ENCODE peak calls at places on chromosomes 2 and 18, in five cellular contexts. G, Q, H, B and O are unnamed samples. For H3K27me3, the result is how much of the 10 kb centered on the place peaks cover.

GRCh38 chr2:104853926-104854506 is at the start of gene POU3F3:
- DNase-seq in G (peak), Q (no peak), H (peak), B (peak), O (peak)

GRCh38 chr2:85867556-85868292 is 21.1 kb downstream of the ST3GAL5 start:
- DNase-seq in G (no peak), Q (no peak), H (no peak), B (no peak), O (no peak)

GRCh38 chr2:79716266-79716665 is 203.4 kb downstream of the CTNNA2 start:
- DNase-seq in G (no peak), Q (no peak), H (no peak), B (no peak), O (no peak)

GRCh38 chr2:145680276-145680675 is 1160.4 kb upstream of the ZEB2 start:
- DNase-seq in G (no peak), Q (no peak), H (no peak), B (no peak), O (no peak)

GRCh38 chr18:56127322-56128099 is 510.9 kb downstream of the TXNL1 start:
- DNase-seq in G (no peak), Q (no peak), H (no peak), B (no peak), O (no peak)

GRCh38 chr2:205568620-205569019 is 113.7 kb upstream of the NRP2 start:
- DNase-seq in G (no peak), Q (no peak), H (no peak), B (no peak), O (no peak)

GRCh38 chr2:112662702-112663101 is 17.0 kb downstream of the SLC20A1 start:
- DNase-seq in G (no peak), Q (no peak), H (peak), B (no peak), O (no peak)

GRCh38 chr2:224971214-224971613 is 71.1 kb downstream of the DOCK10 start:
- DNase-seq in G (no peak), Q (peak), H (peak), B (no peak), O (no peak)

GRCh38 chr2:170813611-170814550 is 2.8 kb upstream of the GAD1 start:
- DNase-seq in G (no peak), Q (no peak), H (peak), B (peak), O (peak)

GRCh38 chr18:48938827-48939367 is 11.9 kb downstream of the SMAD7 start:
- DNase-seq in G (no peak), Q (no peak), H (no peak), B (no peak), O (no peak)

GRCh38 chr18:48941672-48942071 is 9.1 kb downstream of the SMAD7 start:
- DNase-seq in G (no peak), Q (no peak), H (no peak), B (no peak), O (no peak)

GRCh38 chr18:48940854-48941531 is 9.8 kb downstream of the SMAD7 start:
- DNase-seq in G (no peak), Q (no peak), H (no peak), B (peak), O (no peak)

GRCh38 chr18:48937869-48938750 is 12.7 kb downstream of the SMAD7 start:
- DNase-seq in G (no peak), Q (no peak), H (no peak), B (no peak), O (no peak)

GRCh38 chr18:48939368-48940097 is 11.2 kb downstream of the SMAD7 start:
- DNase-seq in G (no peak), Q (no peak), H (no peak), B (no peak), O (no peak)
- H3K4me3 ChIP-seq in G (no peak), Q (no peak), H (no peak), B (no peak), O (no peak)

GRCh38 chr2:148875387-148876051 is 492 bp downstream of the KIF5C start:
- DNase-seq in G (no peak), Q (no peak), H (no peak), B (no peak), O (peak)
- H3K27me3 ChIP-seq in G (under half), Q (under half), H (under half), B (under half), O (under half)

GRCh38 chr18:48135436-48135966 is 205.0 kb upstream of the SMAD2 start:
- DNase-seq in G (no peak), Q (no peak), H (no peak), B (no peak), O (no peak)
- H3K4me3 ChIP-seq in G (peak), Q (no peak), H (peak), B (no peak), O (peak)

DNA sequence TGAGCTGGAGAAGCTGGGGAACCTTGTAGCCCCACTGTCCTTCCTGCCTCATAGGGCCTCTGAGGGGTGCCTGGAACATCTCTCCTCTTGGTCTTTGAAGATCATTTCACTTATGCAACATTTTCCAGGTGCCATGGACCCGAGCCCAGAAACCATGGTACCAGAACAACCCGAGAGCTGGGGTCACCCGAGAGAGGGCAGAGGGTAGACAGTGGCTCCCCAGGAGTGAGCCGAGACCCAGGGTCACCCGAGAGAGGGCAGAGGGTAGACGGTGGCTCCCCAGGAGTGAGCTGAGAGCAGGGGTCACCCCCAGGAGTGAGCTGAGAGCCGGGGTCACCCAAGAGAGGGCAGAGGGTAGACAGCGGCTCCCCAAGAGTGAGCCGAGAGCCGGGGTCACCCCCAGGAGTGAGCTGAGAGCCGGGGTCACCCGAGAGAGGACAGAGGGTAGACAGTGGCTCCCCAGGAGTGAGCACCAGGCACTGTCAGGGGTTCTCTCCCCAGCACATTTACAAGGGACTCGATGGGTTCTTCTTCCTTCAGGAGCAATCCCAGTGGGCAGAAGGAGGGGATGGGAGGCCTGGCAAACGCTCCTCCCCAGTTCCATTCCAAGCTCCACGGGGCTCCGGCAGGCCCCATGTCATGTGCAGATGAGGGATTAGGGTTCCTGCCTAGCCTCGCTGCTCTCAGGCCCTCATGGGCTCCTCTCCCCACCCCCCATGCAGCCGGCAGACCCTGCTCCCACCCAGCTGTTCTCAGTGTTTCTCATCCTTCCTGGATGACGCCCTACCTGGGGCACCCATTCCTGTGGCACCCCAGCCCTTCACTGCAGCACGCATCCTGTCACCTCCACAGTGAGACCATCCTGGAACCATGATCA is 163.5 kb downstream of the RTP5 start:
- DNase-seq in G (no peak), Q (no peak), H (no peak), B (no peak), O (no peak)
- H3K27me3 ChIP-seq in G (under half), Q (under half), H (under half), B (under half), O (under half)

GRCh38 chr2:102618452-102619413 is 620 bp upstream of the SLC9A2 start:
- DNase-seq in G (peak), Q (peak), H (peak), B (no peak), O (no peak)
- H3K4me3 ChIP-seq in G (peak), Q (peak), H (peak), B (no peak), O (peak)

GRCh38 chr2:1551905-1552304 is 138.6 kb downstream of the TPO start:
- DNase-seq in G (no peak), Q (no peak), H (no peak), B (no peak), O (no peak)

GRCh38 chr2:1553671-1554295 is 140.5 kb downstream of the TPO start:
- DNase-seq in G (no peak), Q (peak), H (peak), B (no peak), O (no peak)

GRCh38 chr2:1550658-1551316 is 137.5 kb downstream of the TPO start:
- DNase-seq in G (peak), Q (peak), H (peak), B (peak), O (peak)

GRCh38 chr2:1550076-1550475 is 136.8 kb downstream of the TPO start:
- DNase-seq in G (peak), Q (no peak), H (peak), B (no peak), O (no peak)

DNA sequence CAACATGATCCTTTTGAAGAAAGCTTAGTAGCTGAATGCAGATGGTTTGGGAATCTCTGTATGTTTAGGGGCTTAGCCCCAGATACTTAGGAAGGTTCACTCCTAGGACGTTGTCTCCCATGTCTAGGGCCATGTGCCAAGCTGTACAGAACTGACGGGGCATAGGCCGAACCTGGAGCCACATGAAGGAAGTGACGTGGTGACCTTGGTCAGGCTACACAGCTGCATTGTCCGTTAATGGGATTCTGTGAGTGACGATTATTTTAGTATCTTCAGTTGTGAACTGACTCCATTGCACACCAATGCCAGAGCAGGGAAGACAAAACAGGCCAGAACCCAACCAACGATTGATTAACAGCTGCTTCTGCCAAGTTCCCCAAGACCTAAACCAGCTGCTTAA is 139.3 kb downstream of the TPO start:
- DNase-seq in G (no peak), Q (no peak), H (no peak), B (no peak), O (no peak)
- H3K27me3 ChIP-seq in G (under half), Q (under half), H (under half), B (under half), O (under half)

GRCh38 chr2:187576906-187577305 is 22.7 kb upstream of the TFPI start:
- DNase-seq in G (no peak), Q (no peak), H (no peak), B (no peak), O (no peak)

GRCh38 chr2:187575081-187576067 is 21.1 kb upstream of the TFPI start:
- DNase-seq in G (no peak), Q (no peak), H (no peak), B (no peak), O (no peak)

GRCh38 chr2:187577310-187577709 is 23.1 kb upstream of the TFPI start:
- DNase-seq in G (no peak), Q (peak), H (peak), B (no peak), O (no peak)

GRCh38 chr2:187581125-187581896 is 27.1 kb upstream of the TFPI start:
- DNase-seq in G (no peak), Q (peak), H (peak), B (peak), O (peak)

DNA sequence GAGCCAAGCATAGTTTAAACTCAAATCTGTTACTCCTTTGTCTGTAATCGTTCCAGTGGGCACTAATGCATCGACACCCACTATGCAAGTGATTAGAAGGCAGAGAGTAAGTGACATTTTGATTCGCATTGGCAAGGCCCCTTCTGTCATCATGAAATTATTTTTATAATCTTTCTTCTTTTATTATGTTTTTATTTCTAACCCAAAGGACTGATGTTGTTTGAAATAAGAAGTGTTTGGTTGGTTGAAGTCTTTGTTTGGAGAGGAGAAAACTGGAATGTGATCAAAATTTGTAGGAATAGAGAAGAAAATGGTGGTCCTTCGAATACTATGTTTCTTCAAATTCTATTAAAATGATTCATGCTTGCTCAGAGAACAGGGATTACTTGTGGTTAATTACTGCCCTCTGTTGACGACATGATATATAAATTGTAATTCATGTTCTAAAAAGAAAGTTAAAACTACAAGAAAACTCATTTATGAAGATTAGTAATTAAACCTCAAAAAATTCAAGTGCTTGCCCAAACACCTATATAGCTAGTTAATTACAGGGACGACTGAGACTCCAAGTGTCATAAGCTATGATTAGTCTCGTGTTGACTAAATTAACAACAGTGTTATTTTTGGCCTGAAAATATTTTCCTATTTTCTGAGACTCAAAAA is 26.4 kb upstream of the TFPI start:
- DNase-seq in G (no peak), Q (peak), H (peak), B (no peak), O (peak)
- H3K4me3 ChIP-seq in G (no peak), Q (no peak), H (no peak), B (no peak), O (no peak)

DNA sequence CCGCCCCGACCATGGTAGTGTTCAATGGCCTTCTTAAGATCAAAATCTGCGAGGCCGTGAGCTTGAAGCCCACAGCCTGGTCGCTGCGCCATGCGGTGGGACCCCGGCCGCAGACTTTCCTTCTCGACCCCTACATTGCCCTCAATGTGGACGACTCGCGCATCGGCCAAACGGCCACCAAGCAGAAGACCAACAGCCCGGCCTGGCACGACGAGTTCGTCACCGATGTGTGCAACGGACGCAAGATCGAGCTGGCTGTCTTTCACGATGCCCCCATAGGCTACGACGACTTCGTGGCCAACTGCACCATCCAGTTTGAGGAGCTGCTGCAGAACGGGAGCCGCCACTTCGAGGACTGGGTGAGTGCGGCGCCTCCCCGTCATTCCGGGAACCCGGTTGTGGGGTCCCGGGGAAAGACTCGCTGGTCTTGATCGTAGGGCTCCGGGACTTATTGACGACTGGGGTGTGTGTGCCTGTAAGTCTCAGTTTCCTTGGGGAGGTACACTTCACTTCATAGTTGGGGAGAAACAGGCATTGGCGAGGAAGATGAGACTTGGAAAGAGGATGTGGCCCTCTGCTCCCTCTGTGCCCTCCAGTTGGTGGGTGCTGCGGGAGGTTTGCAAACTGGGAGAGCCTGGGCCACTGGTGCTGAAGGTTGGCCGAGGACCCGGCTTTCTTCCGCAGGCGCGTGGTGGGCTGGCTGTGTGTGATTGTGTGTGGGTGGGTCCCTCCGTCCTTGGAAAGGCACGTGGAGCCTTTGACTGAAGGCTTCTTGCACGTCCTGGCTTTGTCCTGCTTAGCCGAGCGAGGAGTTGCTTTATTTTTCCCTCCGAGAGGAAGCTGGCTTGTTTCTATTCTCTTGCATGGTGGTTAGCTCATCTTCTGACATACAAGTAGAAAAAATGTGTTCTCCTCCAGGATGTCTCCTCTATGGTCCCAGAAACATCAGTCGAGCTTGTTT is 895 bp downstream of the PRKCE start:
- DNase-seq in G (peak), Q (no peak), H (peak), B (peak), O (peak)
- H3K27me3 ChIP-seq in G (under half), Q (under half), H (under half), B (under half), O (under half)